ENCODE peak calls at places on chromosome 16, in six cellular contexts. W, Z, V, T, A and K are unnamed samples.

GRCh38 chr16:59369523-59369922 is 635.4 kb upstream of the GOT2 start:
- DNase-seq in W (no peak), A (no peak), Z (no peak), T (no peak), V (no peak), K (no peak)

GRCh38 chr16:75254359-75254837 is 3.0 kb upstream of the BCAR1 start:
- DNase-seq in A (no peak), W (no peak), V (no peak), Z (peak; percentile 76), T (no peak), K (no peak)

GRCh38 chr16:10957771-10958486 is 13.6 kb downstream of the CLEC16A start:
- DNase-seq in W (no peak), Z (no peak), T (no peak), A (no peak), V (no peak), K (no peak)

GRCh38 chr16:84459941-84460405 is 44.5 kb downstream of the MEAK7 start:
- DNase-seq in Z (no peak), T (no peak), V (peak; percentile 7), W (no peak), A (peak; percentile 38), K (no peak)

GRCh38 chr16:56301391-56301850 is 110.1 kb downstream of the GNAO1 start:
- DNase-seq in A (no peak), T (no peak), V (no peak), Z (no peak), W (no peak), K (no peak)

GRCh38 chr16:69197573-69197972 is 10.6 kb downstream of the SNTB2 start:
- DNase-seq in Z (no peak), V (no peak), T (no peak), W (no peak), A (no peak), K (no peak)

GRCh38 chr16:62298567-62298966 is 262.3 kb upstream of the CDH8 start:
- DNase-seq in Z (no peak), W (no peak), V (no peak), A (no peak), T (no peak), K (no peak)

GRCh38 chr16:66487580-66488235 is 60.6 kb downstream of the BEAN1 start:
- DNase-seq in V (peak; percentile 11), T (no peak), W (no peak), Z (no peak), A (peak; percentile 40), K (no peak)

GRCh38 chr16:49492090-49492801 is 118.6 kb downstream of the C16orf78 start:
- DNase-seq in W (peak; percentile 32), Z (no peak), T (peak; percentile 15), V (peak; percentile 64), A (peak; percentile 56), K (peak; percentile 10)

GRCh38 chr16:71421911-71422310 is 19.9 kb downstream of the TLE7 start:
- DNase-seq in A (peak; percentile 55), W (no peak), Z (peak; percentile 29), T (no peak), V (no peak), K (peak; percentile 18)

GRCh38 chr16:69187387-69187890 is 475 bp downstream of the SNTB2 start:
- DNase-seq in A (peak; percentile 77), V (peak; percentile 49), T (no peak), Z (peak; percentile 56), W (peak; percentile 58), K (peak; percentile 46)

GRCh38 chr16:3142327-3142726 is 7.5 kb downstream of the ZNF213 start:
- DNase-seq in T (no peak), Z (no peak), V (no peak), W (no peak), A (no peak), K (no peak)

GRCh38 chr16:78748471-78748929 is 649.0 kb downstream of the WWOX start:
- DNase-seq in W (no peak), Z (no peak), A (no peak), T (no peak), V (no peak), K (no peak)

GRCh38 chr16:22353188-22353919 is 21.1 kb downstream of the CDR2 start:
- DNase-seq in T (peak; percentile 21), Z (peak; percentile 50), A (no peak), W (no peak), V (no peak), K (peak; percentile 15)

GRCh38 chr16:22355487-22355908 is 18.9 kb downstream of the CDR2 start:
- DNase-seq in Z (no peak), A (no peak), V (no peak), W (no peak), T (no peak), K (no peak)

GRCh38 chr16:22353933-22354541 is 20.4 kb downstream of the CDR2 start:
- DNase-seq in T (no peak), V (no peak), W (no peak), Z (no peak), A (no peak), K (no peak)

GRCh38 chr16:22352726-22353125 is 21.7 kb downstream of the CDR2 start:
- DNase-seq in A (no peak), Z (no peak), T (no peak), V (no peak), W (no peak), K (no peak)

GRCh38 chr16:22352119-22352518 is 22.3 kb downstream of the CDR2 start:
- DNase-seq in Z (no peak), W (no peak), T (no peak), V (no peak), A (no peak), K (no peak)
- H3K36me3 ChIP-seq in Z (peaks cover 19% of the 10 kb centered on the region), W (peaks cover 26% of the 10 kb centered on the region), T (peaks cover 5% of the 10 kb centered on the region), V (no peaks in the 10 kb centered on the region), A (no peaks in the 10 kb centered on the region), K (peaks cover 29% of the 10 kb centered on the region)

GRCh38 chr16:57957396-57958392 is 13.2 kb downstream of the CNGB1 start:
- DNase-seq in Z (no peak), A (no peak), V (no peak), W (no peak), T (no peak), K (no peak)
- H3K27ac ChIP-seq in Z (no peak overlapping the region), A (no peak overlapping the region), V (no peak overlapping the region), W (no peak overlapping the region), T (no peak overlapping the region), K (no peak overlapping the region)

GRCh38 chr16:73703891-73704290 is 592.7 kb upstream of the PSMD7 start:
- DNase-seq in Z (no peak), V (no peak), W (no peak), T (no peak), A (no peak), K (no peak)
- H3K9me3 ChIP-seq in Z (no peaks in the 10 kb centered on the region), V (no peaks in the 10 kb centered on the region), W (peaks cover 13% of the 10 kb centered on the region), T (no peaks in the 10 kb centered on the region), A (no peaks in the 10 kb centered on the region), K (no peaks in the 10 kb centered on the region)

GRCh38 chr16:4859900-4860255 is 12.6 kb downstream of the UBN1 start:
- DNase-seq in Z (no peak), W (no peak), V (no peak), A (no peak), T (no peak), K (no peak)

GRCh38 chr16:4860727-4861342 is 13.6 kb downstream of the UBN1 start:
- DNase-seq in Z (no peak), T (no peak), W (no peak), A (no peak), V (no peak), K (no peak)

GRCh38 chr16:4855804-4856203 is 8.5 kb downstream of the UBN1 start:
- DNase-seq in A (no peak), T (no peak), V (no peak), W (no peak), Z (no peak), K (no peak)

GRCh38 chr16:4862639-4863038 is 15.4 kb downstream of the UBN1 start:
- DNase-seq in W (no peak), T (no peak), Z (no peak), V (no peak), A (no peak), K (no peak)

DNA sequence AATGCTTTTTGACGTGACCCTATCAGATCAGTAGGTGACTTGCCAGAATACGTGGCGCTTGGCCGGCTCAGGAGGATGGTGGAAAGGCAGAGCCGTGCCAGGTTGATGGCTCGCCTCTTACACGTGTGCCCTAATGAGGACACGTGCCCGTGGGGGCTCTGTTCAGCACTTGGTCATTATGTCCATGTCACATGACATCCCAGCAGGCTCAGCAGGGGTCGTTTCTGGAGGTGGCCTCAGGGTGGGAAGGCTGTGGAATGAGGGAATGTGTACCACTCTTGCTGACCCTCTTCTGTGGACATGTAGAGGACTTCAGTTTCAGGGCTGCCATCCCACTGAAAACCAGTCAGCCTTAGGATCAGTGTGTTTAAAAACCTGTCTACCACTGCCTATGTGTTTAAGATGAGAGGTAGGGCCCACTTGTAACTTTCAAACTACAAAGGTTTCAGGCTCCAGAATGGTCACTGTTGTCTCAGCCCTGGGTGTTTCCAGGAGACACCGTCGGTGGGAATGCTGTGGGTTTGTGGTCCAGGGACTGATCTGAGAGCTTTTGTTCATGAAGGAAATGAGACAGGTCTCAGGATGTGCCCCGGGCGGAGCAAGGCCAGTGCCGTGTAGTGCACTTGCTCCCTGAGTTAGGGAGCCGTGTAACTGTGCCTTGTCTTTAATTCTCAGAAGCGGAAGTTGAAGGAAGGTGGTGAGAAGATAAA is 12.1 kb downstream of the UBN1 start:
- DNase-seq in A (no peak), Z (no peak), V (no peak), W (no peak), T (no peak), K (no peak)
- H3K36me3 ChIP-seq in A (no peaks in the 10 kb centered on the region), Z (peaks cover 26% of the 10 kb centered on the region), V (no peaks in the 10 kb centered on the region), W (peaks cover 89% of the 10 kb centered on the region), T (peaks cover 27% of the 10 kb centered on the region), K (peaks cover 58% of the 10 kb centered on the region)

GRCh38 chr16:89484923-89485679 is 5.3 kb downstream of the ANKRD11 start:
- DNase-seq in W (no peak), T (no peak), A (peak; percentile 70), V (no peak), Z (no peak), K (no peak)
- H3K27ac ChIP-seq in W (peak overlapping the region; percentile 9), T (no peak overlapping the region), A (peak overlapping the region; percentile 24), V (no peak overlapping the region), Z (no peak overlapping the region), K (peak overlapping the region; percentile 42)

DNA sequence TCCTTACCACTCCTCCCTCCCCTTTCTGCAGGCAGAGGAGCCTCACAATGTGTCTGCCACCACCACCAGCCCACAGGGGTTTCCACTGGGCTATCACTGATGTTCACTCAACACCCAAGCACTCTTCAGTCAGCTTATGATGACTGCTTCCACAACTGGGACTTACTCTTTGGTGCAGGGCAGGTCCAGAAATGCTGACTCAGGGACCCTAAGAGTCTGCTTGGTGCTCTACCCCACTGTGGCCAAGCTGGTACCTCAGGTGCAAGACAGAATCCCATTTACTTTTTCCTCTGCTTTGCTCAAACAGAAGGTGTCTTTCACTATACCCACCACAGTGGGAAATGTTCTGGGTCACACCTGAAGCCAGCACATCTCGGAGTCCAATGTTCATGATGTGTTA is 40.1 kb downstream of the ZNF267 start:
- DNase-seq in A (no peak), Z (no peak), T (no peak), V (no peak), W (no peak), K (no peak)
- H3K9me3 ChIP-seq in A (peaks cover 90% of the 10 kb centered on the region), Z (peaks cover 15% of the 10 kb centered on the region), T (peaks cover 81% of the 10 kb centered on the region), V (peaks cover 79% of the 10 kb centered on the region), W (peaks cover 100% of the 10 kb centered on the region), K (peaks cover 33% of the 10 kb centered on the region)